ENCODE peak calls at places on chromosomes 3 and 15, in five cellular contexts. M is A549, P is HepG2, J is K562, A is GM12878. H is an unnamed sample.

GRCh38 chr3:142315083-142315482 is 89.7 kb upstream of the GK5 start:
- DNase-seq in M (peak; percentile 63), P (peak; percentile 34), J (no peak), A (no peak), H (no peak)

GRCh38 chr15:67127925-67128324 is 62.5 kb downstream of the SMAD3 start:
- DNase-seq in M (peak; percentile 91), P (no peak), J (no peak), A (no peak), H (no peak)

GRCh38 chr15:75368689-75369239 is 357 bp upstream of the MAN2C1 start:
- DNase-seq in M (no peak), P (peak; percentile 87), J (no peak), A (no peak), H (no peak)

GRCh38 chr3:128193153-128193552 is 39.9 kb downstream of the EEFSEC start:
- DNase-seq in M (no peak), P (no peak), J (no peak), A (no peak), H (no peak)

GRCh38 chr15:50126072-50126471 is 7.0 kb upstream of the ATP8B4 start:
- DNase-seq in M (peak; percentile 23), P (no peak), J (no peak), A (no peak), H (no peak)

GRCh38 chr3:140720242-140720641 is 42.4 kb downstream of the TRIM42 start:
- DNase-seq in M (no peak), P (peak; percentile 38), J (no peak), A (no peak), H (no peak)

GRCh38 chr15:68149059-68149458 is 56.1 kb downstream of the CALML4 start:
- DNase-seq in M (no peak), P (no peak), J (no peak), A (no peak), H (no peak)

GRCh38 chr15:35852818-35853624 is 307.1 kb upstream of the DPH6 start:
- DNase-seq in M (no peak), P (no peak), J (no peak), A (no peak), H (no peak)

GRCh38 chr15:31871159-31871886 is 159.0 kb upstream of the CHRNA7 start:
- DNase-seq in M (no peak), P (no peak), J (no peak), A (no peak), H (no peak)

GRCh38 chr15:69987492-69988482 is 109.9 kb downstream of the TLE3 start:
- DNase-seq in M (peak; percentile 29), P (no peak), J (no peak), A (no peak), H (no peak)
- TF ChIP-seq KDM1A in M (no peak), P (no peak), J (no peak), A (no peak), H (no peak)

GRCh38 chr3:43733459-43734384 is 43.0 kb downstream of the ABHD5 start:
- DNase-seq in M (no peak), P (no peak), J (no peak), A (no peak), H (no peak)
- TF ChIP-seq KDM1A in M (no peak), P (no peak), J (no peak), A (no peak), H (no peak)

DNA sequence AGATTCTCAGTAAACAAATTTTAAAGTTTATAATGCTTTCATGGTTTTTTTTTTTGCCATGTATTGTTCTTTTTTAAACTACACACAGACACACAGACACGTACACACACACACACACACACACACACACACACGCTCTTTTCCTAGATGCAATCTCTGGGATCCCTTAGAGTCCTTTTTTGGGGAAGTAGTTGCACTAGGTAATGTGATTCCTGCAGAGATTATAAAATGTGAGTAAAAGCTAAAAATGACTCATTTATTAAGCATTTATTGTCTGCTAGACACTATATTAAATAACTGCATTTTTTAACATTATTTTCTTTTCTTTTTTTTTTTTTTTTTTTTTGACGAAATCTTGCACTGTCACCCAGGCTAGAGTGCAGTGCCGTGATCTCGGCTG is 19.9 kb downstream of the NDUFB5 start:
- DNase-seq in M (no peak), P (no peak), J (no peak), A (no peak), H (no peak)
- TF ChIP-seq KDM1A in M (no peak), P (no peak), J (no peak), A (no peak), H (no peak)

GRCh38 chr3:2923390-2923789 is 186.8 kb downstream of the IL5RA start:
- DNase-seq in M (no peak), P (no peak), J (no peak), A (no peak), H (no peak)
- TF ChIP-seq KDM1A in M (no peak), P (no peak), J (no peak), A (no peak), H (no peak)

DNA sequence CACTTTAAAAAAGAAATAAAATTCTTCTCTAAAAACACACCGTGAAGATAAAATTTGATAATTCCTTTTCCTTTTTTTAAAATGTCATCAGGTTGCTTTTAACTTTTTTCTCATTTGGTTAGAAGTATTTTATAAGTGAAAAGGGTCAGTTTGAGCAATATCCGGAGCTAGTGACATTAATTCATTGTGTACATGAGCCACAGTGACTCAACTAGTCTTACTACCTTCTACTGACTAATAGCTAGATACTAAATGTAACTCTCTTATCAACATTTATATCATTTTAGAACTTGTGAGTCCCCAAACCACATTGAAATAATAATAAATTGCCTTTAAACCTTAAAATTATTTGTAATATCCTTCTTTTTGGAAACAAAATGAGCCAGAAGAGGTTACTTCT is 101.2 kb upstream of the ZBTB20 start:
- DNase-seq in M (no peak), P (no peak), J (no peak), A (no peak), H (no peak)
- TF ChIP-seq KDM1A in M (no peak), P (no peak), J (no peak), A (no peak), H (no peak)

DNA sequence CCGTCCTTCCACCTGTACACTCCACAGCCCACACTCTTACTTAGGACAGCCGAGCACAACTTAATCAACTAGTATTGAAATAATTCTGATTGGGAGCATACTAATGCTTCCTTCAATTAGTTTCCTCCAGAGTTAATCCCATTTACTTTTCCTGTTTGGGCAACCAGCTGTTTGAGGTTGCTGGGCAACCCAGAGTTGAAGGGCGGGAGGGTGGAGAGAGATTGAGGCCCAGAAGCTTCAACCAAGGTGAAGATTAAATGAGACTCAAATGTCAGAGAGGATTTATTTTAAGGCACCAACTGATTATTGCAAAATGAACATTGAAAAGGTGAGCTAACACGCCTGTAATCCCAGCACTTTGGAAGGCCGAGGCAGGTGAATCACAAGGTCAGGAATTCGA is 428.5 kb upstream of the SEMA6D start:
- DNase-seq in M (no peak), P (no peak), J (no peak), A (no peak), H (no peak)
- TF ChIP-seq KDM1A in M (no peak), P (no peak), J (no peak), A (no peak), H (no peak)